ENCODE peak calls at places on chromosomes 4 and X, in nine cellular contexts. D, S, O, Y, C, U, X, N and Q are unnamed samples.

GRCh38 chr4:38856524-38857337 is at the start of gene TLR6:
- DNase-seq in D (peak), S (peak), O (peak), Y (peak), C (peak), U (peak), X (peak), N (peak), Q (peak)

GRCh38 chrX:154840856-154841255 is 6.4 kb upstream of the SMIM9 start:
- DNase-seq in D (no peak), S (no peak), O (no peak), Y (peak), C (peak), U (no peak), X (peak), N (peak), Q (no peak)

GRCh38 chr4:52028970-52029369 is 8.8 kb upstream of the LRRC66 start:
- DNase-seq in D (no peak), S (no peak), O (no peak), Y (no peak), C (no peak), U (no peak), X (no peak), N (no peak), Q (no peak)

GRCh38 chrX:135625995-135626394 is 87.4 kb upstream of the CT45A1 start:
- DNase-seq in D (no peak), S (no peak), O (no peak), Y (peak), C (no peak), U (no peak), X (no peak), N (no peak), Q (no peak)

GRCh38 chrX:118698516-118699247 is 28.7 kb upstream of the IL13RA1 start:
- DNase-seq in D (no peak), S (no peak), O (no peak), Y (no peak), C (no peak), U (no peak), X (no peak), N (no peak), Q (no peak)

GRCh38 chr4:61210186-61210939 is 10.2 kb downstream of the ADGRL3 start:
- DNase-seq in D (no peak), S (no peak), O (no peak), Y (no peak), C (peak), U (no peak), X (peak), N (no peak), Q (no peak)

GRCh38 chr4:77819409-77819835 is 254 bp upstream of the CNOT6L start:
- DNase-seq in D (no peak), S (no peak), O (no peak), Y (peak), C (no peak), U (no peak), X (no peak), N (no peak), Q (no peak)

GRCh38 chrX:132270699-132271098 is 51.5 kb upstream of the RAP2C start:
- DNase-seq in D (no peak), S (peak), O (no peak), Y (peak), C (no peak), U (no peak), X (no peak), N (no peak), Q (no peak)

GRCh38 chrX:153926863-153927685 is 1.0 kb upstream of the ARHGAP4 start:
- DNase-seq in D (peak), S (peak), O (peak), Y (peak), C (no peak), U (peak), X (peak), N (no peak), Q (no peak)

GRCh38 chr4:17236686-17237085 is 275.2 kb downstream of the QDPR start:
- DNase-seq in D (no peak), S (no peak), O (no peak), Y (no peak), C (no peak), U (no peak), X (no peak), N (no peak), Q (no peak)

GRCh38 chrX:110418857-110419249 is 60.2 kb downstream of the RTL9 start:
- DNase-seq in D (no peak), S (no peak), O (no peak), Y (no peak), C (no peak), U (no peak), X (no peak), N (no peak), Q (no peak)

GRCh38 chr4:108215055-108215454 is 46.3 kb upstream of the LEF1 start:
- DNase-seq in D (no peak), S (no peak), O (no peak), Y (no peak), C (no peak), U (no peak), X (no peak), N (no peak), Q (no peak)

GRCh38 chr4:164615964-164616363 is 138.0 kb upstream of the SMIM31 start:
- DNase-seq in D (no peak), S (no peak), O (no peak), Y (no peak), C (no peak), U (no peak), X (no peak), N (no peak), Q (no peak)

GRCh38 chr4:168562021-168562691 is 65.3 kb downstream of the PALLD start:
- DNase-seq in D (no peak), S (no peak), O (no peak), Y (no peak), C (no peak), U (no peak), X (no peak), N (no peak), Q (no peak)

GRCh38 chrX:111181883-111182400 is 86.0 kb downstream of the PAK3 start:
- DNase-seq in D (no peak), S (no peak), O (no peak), Y (no peak), C (no peak), U (no peak), X (peak), N (peak), Q (no peak)

GRCh38 chr4:7233006-7233580 is 40.8 kb downstream of the SORCS2 start:
- DNase-seq in D (no peak), S (no peak), O (no peak), Y (no peak), C (no peak), U (no peak), X (no peak), N (no peak), Q (no peak)

GRCh38 chr4:182643801-182644311 is 273.3 kb downstream of the DCTD start:
- DNase-seq in D (no peak), S (peak), O (no peak), Y (no peak), C (no peak), U (no peak), X (no peak), N (no peak), Q (no peak)

GRCh38 chrX:69603566-69604194 is 12.2 kb upstream of the EDA start:
- DNase-seq in D (no peak), S (no peak), O (no peak), Y (no peak), C (no peak), U (no peak), X (no peak), N (no peak), Q (no peak)

GRCh38 chr4:38582445-38582844 is 81.6 kb upstream of the KLF3 start:
- DNase-seq in D (no peak), S (no peak), O (no peak), Y (no peak), C (no peak), U (no peak), X (no peak), N (no peak), Q (no peak)